ENCODE peak calls at places on chromosome 9, in six cellular contexts. Y is pancreas; H is RWPE2; I is psoas muscle; R is Right ventricle myocardium inferior; S is activated T-cell treated with anti-CD3 and anti-CD28 coated beads, Interleukin-2, amount 50 U/mL, for 72 hours. K is an unnamed sample.

GRCh38 chr9:86288501-86288900 is 6.2 kb upstream of the ISCA1 start:
- ATAC-seq in Y (no peak), H (no peak), I (no peak), R (no peak), S (no peak), K (no peak)

GRCh38 chr9:130946778-130947617 is 8.0 kb upstream of the FIBCD1 start:
- ATAC-seq in Y (no peak), H (peak), I (no peak), R (no peak), S (no peak), K (peak)

GRCh38 chr9:92894711-92895362 is 17.0 kb upstream of the ZNF484 start:
- ATAC-seq in Y (no peak), H (no peak), I (no peak), R (no peak), S (no peak), K (no peak)

GRCh38 chr9:79233542-79233941 is 338.2 kb upstream of the TLE4 start:
- ATAC-seq in Y (no peak), H (peak), I (no peak), R (no peak), S (no peak), K (peak)

GRCh38 chr9:136433043-136433715 is 6.5 kb downstream of the INPP5E start:
- ATAC-seq in Y (no peak), H (no peak), I (no peak), R (no peak), S (no peak), K (no peak)

GRCh38 chr9:4143951-4144717 is 155.7 kb downstream of the GLIS3 start:
- ATAC-seq in Y (no peak), H (peak), I (peak), R (no peak), S (no peak), K (no peak)

GRCh38 chr9:761155-761792 is 80.2 kb upstream of the DMRT1 start:
- ATAC-seq in Y (no peak), H (no peak), I (no peak), R (peak), S (no peak), K (peak)

GRCh38 chr9:14066815-14067214 is 247.1 kb downstream of the NFIB start:
- ATAC-seq in Y (no peak), H (peak), I (no peak), R (no peak), S (no peak), K (no peak)

GRCh38 chr9:101427957-101428655 is 7.5 kb downstream of the ALDOB start:
- ATAC-seq in Y (no peak), H (no peak), I (no peak), R (no peak), S (no peak), K (peak)

GRCh38 chr9:4137234-4137633 is 162.6 kb downstream of the GLIS3 start:
- ATAC-seq in Y (peak), H (peak), I (no peak), R (no peak), S (no peak), K (peak)

GRCh38 chr9:20209421-20210340 is 412.6 kb downstream of the MLLT3 start:
- ATAC-seq in Y (no peak), H (no peak), I (no peak), R (no peak), S (peak), K (no peak)

GRCh38 chr9:124562328-124562727 is 55.1 kb upstream of the NR5A1 start:
- ATAC-seq in Y (no peak), H (no peak), I (peak), R (peak), S (no peak), K (no peak)

GRCh38 chr9:14752271-14752670 is 29.7 kb upstream of the CER1 start:
- ATAC-seq in Y (no peak), H (no peak), I (no peak), R (peak), S (no peak), K (no peak)

GRCh38 chr9:79551586-79551985 is 20.2 kb upstream of the TLE4 start:
- ATAC-seq in Y (no peak), H (peak), I (no peak), R (no peak), S (no peak), K (peak)

GRCh38 chr9:127311239-127311741 is 46.7 kb downstream of the GARNL3 start:
- ATAC-seq in Y (peak), H (peak), I (peak), R (peak), S (peak), K (peak)

GRCh38 chr9:120481842-120482241 is 98.1 kb downstream of the CDK5RAP2 start:
- ATAC-seq in Y (no peak), H (no peak), I (no peak), R (no peak), S (no peak), K (no peak)

K was measured in esophagus mucosa.